ENCODE peak calls at places on chromosomes 16 and 17, in six cellular contexts. M is sigmoid colon, I is tibial artery, L is upper lobe of right lung, E is breast epithelium, C is mammary epithelial cell. V is an unnamed sample.

GRCh38 chr16:15948532-15949209 is 745 bp upstream of the ABCC1 start:
- DNase-seq in L (peak; percentile 59), C (no peak), M (no peak), I (no peak), E (no peak), V (no peak)

GRCh38 chr16:27439273-27440018 is 37.5 kb downstream of the IL21R start:
- DNase-seq in L (peak; percentile 50), C (no peak), E (no peak), M (peak; percentile 29), I (peak; percentile 11), V (no peak)

GRCh38 chr16:51577621-51578303 is 426.7 kb upstream of the SALL1 start:
- DNase-seq in C (peak; percentile 97), E (no peak), M (no peak), I (no peak), L (no peak), V (no peak)

GRCh38 chr17:8862213-8863056 is 5.0 kb downstream of the PIK3R6 start:
- DNase-seq in C (peak; percentile 73), L (no peak), M (no peak), E (no peak), I (peak; percentile 21), V (no peak)

GRCh38 chr17:72569193-72569946 is 448.6 kb downstream of the SOX9 start:
- DNase-seq in C (no peak), L (no peak), E (no peak), I (no peak), M (no peak), V (no peak)

GRCh38 chr16:85335584-85336492 is 223.6 kb upstream of the CIBAR2 start:
- DNase-seq in M (no peak), E (no peak), L (no peak), C (no peak), I (no peak), V (no peak)

GRCh38 chr16:27725271-27726010 is 175.5 kb downstream of the KATNIP start:
- DNase-seq in C (no peak), E (no peak), I (no peak), L (no peak), M (no peak), V (no peak)

GRCh38 chr16:24991349-24991748 is 23.8 kb downstream of the ARHGAP17 start:
- DNase-seq in M (no peak), I (no peak), L (no peak), E (no peak), C (no peak), V (no peak)

GRCh38 chr17:39982069-39982371 is 1.4 kb downstream of the PSMD3 start:
- DNase-seq in L (no peak), E (no peak), I (no peak), M (no peak), C (no peak), V (no peak)

GRCh38 chr16:28063611-28064061 is at the start of gene GSG1L:
- DNase-seq in I (no peak), M (no peak), E (no peak), C (no peak), L (no peak), V (no peak)

GRCh38 chr16:55000595-55000994 is 69.9 kb downstream of the IRX5 start:
- DNase-seq in E (no peak), C (peak; percentile 16), I (no peak), M (no peak), L (no peak), V (no peak)

GRCh38 chr17:44970136-44970737 is 2.1 kb upstream of the C1QL1 start:
- DNase-seq in C (no peak), M (peak; percentile 89), I (peak; percentile 70), E (no peak), L (no peak), V (no peak)

GRCh38 chr16:30028438-30029093 is 2.5 kb downstream of the TLCD3B start:
- DNase-seq in M (no peak), I (no peak), L (no peak), C (no peak), E (no peak), V (no peak)

GRCh38 chr17:80804466-80804865 is 187.2 kb upstream of the CHMP6 start:
- DNase-seq in L (peak; percentile 27), I (no peak), E (peak; percentile 33), C (no peak), M (no peak), V (no peak)

GRCh38 chr17:44385287-44386181 is 3.9 kb downstream of the ITGA2B start:
- DNase-seq in E (peak; percentile 72), I (peak; percentile 83), M (peak; percentile 93), L (peak; percentile 91), C (peak; percentile 61), V (no peak)

GRCh38 chr16:30698816-30699614 is at the start of gene SRCAP:
- DNase-seq in I (peak; percentile 94), E (peak; percentile 70), C (peak; percentile 77), L (peak; percentile 93), M (peak; percentile 95), V (peak; percentile 43)

GRCh38 chr16:53872248-53873221 is 168.6 kb downstream of the FTO start:
- DNase-seq in M (no peak), I (no peak), L (no peak), C (peak; percentile 84), E (no peak), V (no peak)

GRCh38 chr16:14500791-14501190 is 129.3 kb downstream of the PARN start:
- DNase-seq in C (no peak), M (no peak), E (no peak), L (no peak), I (no peak), V (no peak)

GRCh38 chr16:67431805-67432476 is 1.0 kb downstream of the HSD11B2 start:
- DNase-seq in L (no peak), C (no peak), E (no peak), M (no peak), I (no peak), V (no peak)

GRCh38 chr17:59762022-59762825 is 54.8 kb downstream of the VMP1 start:
- DNase-seq in C (peak; percentile 83), E (no peak), L (no peak), I (no peak), M (no peak), V (no peak)

GRCh38 chr17:33436321-33436720 is 143.2 kb upstream of the ASIC2 start:
- DNase-seq in L (no peak), I (no peak), C (peak; percentile 37), E (no peak), M (no peak), V (no peak)

GRCh38 chr17:17387017-17387416 is 83.8 kb downstream of the NT5M start:
- DNase-seq in M (no peak), I (no peak), E (no peak), L (no peak), C (peak; percentile 72), V (no peak)

GRCh38 chr17:5249615-5250014 is 15.0 kb upstream of the SCIMP start:
- DNase-seq in L (no peak), C (peak; percentile 70), I (no peak), M (peak; percentile 73), E (no peak), V (no peak)

GRCh38 chr16:2702871-2703745 is 16.9 kb downstream of the PRSS27 start:
- DNase-seq in I (no peak), L (no peak), M (no peak), C (no peak), E (no peak), V (no peak)

GRCh38 chr17:72501404-72502110 is 380.7 kb downstream of the SOX9 start:
- DNase-seq in I (no peak), L (peak; percentile 83), C (no peak), M (no peak), E (peak; percentile 74), V (no peak)

GRCh38 chr17:66652840-66653507 is 181.9 kb upstream of the CACNG5 start:
- DNase-seq in I (no peak), M (no peak), C (peak; percentile 82), L (no peak), E (no peak), V (no peak)

GRCh38 chr16:12078405-12079245 is 102.1 kb downstream of the SNX29 start:
- DNase-seq in M (no peak), I (no peak), E (peak; percentile 17), L (peak; percentile 54), C (no peak), V (no peak)

GRCh38 chr17:70901870-70902269 is 732.5 kb downstream of the KCNJ2 start:
- DNase-seq in L (no peak), C (no peak), M (no peak), E (no peak), I (no peak), V (no peak)

GRCh38 chr16:81273223-81273940 is 34.9 kb downstream of the BCO1 start:
- DNase-seq in E (no peak), M (peak; percentile 70), L (peak; percentile 46), I (no peak), C (no peak), V (no peak)

GRCh38 chr17:2712300-2713043 is 908 bp upstream of the CLUH start:
- DNase-seq in E (no peak), I (no peak), C (no peak), M (peak; percentile 74), L (no peak), V (no peak)
- H3K27ac ChIP-seq in E (peak overlapping the region; percentile 93), I (peak overlapping the region; percentile 78), C (peak overlapping the region; percentile 31), M (peak overlapping the region; percentile 82), L (peak overlapping the region; percentile 82), V (peak overlapping the region; percentile 91)

DNA sequence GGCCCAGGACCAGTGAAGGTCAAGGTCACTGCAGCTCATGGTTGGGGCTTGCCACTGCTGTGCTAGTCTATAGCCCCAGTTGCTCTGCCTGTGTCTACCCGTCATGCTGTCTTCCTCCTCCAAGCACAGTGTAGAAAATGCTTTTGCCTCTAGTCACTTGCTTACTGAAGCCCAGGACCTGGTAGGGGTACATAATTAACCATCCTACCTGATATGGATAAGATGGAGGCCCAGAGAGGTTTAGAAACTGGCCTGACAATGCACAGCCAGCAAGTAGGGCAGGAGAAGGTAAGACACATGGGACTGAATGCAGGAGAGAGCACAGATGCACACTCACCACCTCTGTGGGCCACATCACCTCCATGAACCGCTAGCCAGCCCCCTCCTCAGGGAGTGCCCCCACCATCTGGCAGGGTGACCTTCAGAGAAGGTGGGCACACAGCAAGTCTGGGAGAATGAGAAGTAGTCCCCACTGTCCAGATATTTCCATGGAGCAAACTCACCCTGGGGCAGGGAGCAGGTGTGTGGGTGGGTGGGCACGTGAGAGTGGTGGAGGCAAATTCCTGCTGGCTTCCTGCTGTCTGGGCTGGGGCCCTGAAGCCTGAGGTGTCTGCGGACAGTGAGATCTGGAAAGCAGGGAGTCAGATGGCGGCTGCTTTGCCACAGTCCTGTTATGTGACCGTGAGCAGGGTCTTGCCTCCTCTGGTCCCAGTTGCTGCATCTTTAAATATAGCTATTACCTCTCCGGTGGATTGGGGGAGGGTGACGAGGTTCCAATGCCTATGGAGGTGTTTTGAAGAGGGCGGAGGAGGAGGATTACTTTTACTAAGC is 1.0 kb downstream of the CX3CL1 start:
- DNase-seq in E (no peak), C (no peak), I (no peak), L (no peak), M (no peak), V (no peak)
- H3K4me3 ChIP-seq in E (peak overlapping the region; percentile 51), C (peak overlapping the region; percentile 44), I (peak overlapping the region; percentile 65), L (peak overlapping the region; percentile 47), M (peak overlapping the region; percentile 56), V (peak overlapping the region; percentile 35)

GRCh38 chr16:68972720-68973119 is 129.4 kb downstream of the TANGO6 start:
- DNase-seq in I (no peak), M (no peak), C (peak; percentile 28), L (no peak), E (no peak), V (no peak)
- TF ChIP-seq CTCF in I (no peak), M (no peak), C (peak; percentile 29), L (peak; percentile 8), E (no peak), V (no peak)

GRCh38 chr16:87669672-87670071 is 67.4 kb downstream of the JPH3 start:
- DNase-seq in M (no peak), L (no peak), E (no peak), C (no peak), I (no peak), V (no peak)
- H3K27ac ChIP-seq in M (no peak overlapping the region), L (no peak overlapping the region), E (no peak overlapping the region), C (no peak overlapping the region), I (no peak overlapping the region), V (no peak overlapping the region)